ENCODE peak calls at places on chromosome 5, in four cellular contexts. K, O, X and U are unnamed samples.

GRCh38 chr5:39068099-39068498 is 6.1 kb downstream of the RICTOR start:
- DNase-seq in K (no peak), X (no peak), O (no peak), U (no peak)

GRCh38 chr5:79020861-79021561 is 35.9 kb upstream of the ARSB start:
- DNase-seq in K (peak), O (peak), X (peak), U (peak)

GRCh38 chr5:78671609-78672008 is 23.0 kb upstream of the LHFPL2 start:
- DNase-seq in O (no peak), X (no peak), K (no peak), U (no peak)

GRCh38 chr5:5332287-5332686 is 90.2 kb upstream of the ICE1 start:
- DNase-seq in K (no peak), X (no peak), O (peak), U (no peak)

GRCh38 chr5:57199866-57200265 is 26.0 kb downstream of the GPBP1 start:
- DNase-seq in O (no peak), X (no peak), K (no peak), U (peak)

GRCh38 chr5:147234825-147235635 is at the start of gene STK32A:
- DNase-seq in O (peak), X (peak), K (peak), U (peak)

GRCh38 chr5:142421625-142422397 is 97.0 kb upstream of the SPRY4 start:
- DNase-seq in X (no peak), O (no peak), K (no peak), U (no peak)

GRCh38 chr5:17944046-17944445 is 309.8 kb downstream of the TAF11L14 start:
- DNase-seq in X (no peak), O (no peak), K (no peak), U (no peak)

GRCh38 chr5:107519900-107520354 is 150.8 kb downstream of the EFNA5 start:
- DNase-seq in X (peak), K (no peak), O (peak), U (no peak)

GRCh38 chr5:95697781-95698681 is 15.2 kb upstream of the SPATA9 start:
- DNase-seq in O (no peak), K (no peak), X (no peak), U (no peak)

GRCh38 chr5:85556464-85556863 is 1061.3 kb upstream of the COX7C start:
- DNase-seq in X (no peak), K (no peak), O (no peak), U (no peak)

GRCh38 chr5:54658014-54658413 is 140.5 kb downstream of the SNX18 start:
- DNase-seq in X (peak), K (no peak), O (no peak), U (no peak)

GRCh38 chr5:51465165-51465564 is 81.9 kb downstream of the ISL1 start:
- DNase-seq in K (no peak), X (no peak), O (no peak), U (peak)

GRCh38 chr5:98940586-98940985 is 11.8 kb upstream of the CHD1 start:
- DNase-seq in X (peak), O (no peak), K (no peak), U (no peak)

GRCh38 chr5:89695371-89695770 is 714.2 kb downstream of the CETN3 start:
- DNase-seq in X (no peak), K (no peak), O (no peak), U (no peak)

GRCh38 chr5:127340606-127341005 is 50.0 kb downstream of the MEGF10 start:
- DNase-seq in K (no peak), X (no peak), O (no peak), U (no peak)

GRCh38 chr5:178384815-178385471 is 152.3 kb upstream of the PHYKPL start:
- DNase-seq in K (no peak), X (no peak), O (no peak), U (no peak)

GRCh38 chr5:55370291-55370925 is 62.6 kb downstream of the MTREX start:
- DNase-seq in K (no peak), X (no peak), O (no peak), U (no peak)

GRCh38 chr5:43603535-43604363 is 769 bp downstream of the NNT start:
- DNase-seq in O (peak), K (peak), X (peak), U (peak)

GRCh38 chr5:52789378-52789777 is 1.7 kb downstream of the ITGA1 start:
- DNase-seq in K (no peak), O (no peak), X (no peak), U (no peak)

GRCh38 chr5:76175051-76175666 is 92.0 kb downstream of the SV2C start:
- DNase-seq in X (peak), O (peak), K (no peak), U (peak)

GRCh38 chr5:151047814-151048425 is 27.5 kb downstream of the GPX3 start:
- DNase-seq in K (no peak), X (no peak), O (no peak), U (peak)

GRCh38 chr5:31982661-31983060 is 191.5 kb downstream of the GOLPH3 start:
- DNase-seq in X (no peak), O (no peak), K (no peak), U (no peak)

GRCh38 chr5:54703091-54703490 is 185.5 kb downstream of the SNX18 start:
- DNase-seq in K (peak), O (no peak), X (peak), U (no peak)

GRCh38 chr5:60161340-60161934 is 267.9 kb upstream of the PDE4D start:
- DNase-seq in X (peak), O (peak), K (no peak), U (no peak)

GRCh38 chr5:1008451-1009358 is at the start of gene NKD2:
- DNase-seq in X (peak), O (peak), K (peak), U (no peak)

GRCh38 chr5:173069661-173070060 is 13.5 kb downstream of the CREBRF start:
- DNase-seq in O (no peak), K (no peak), X (peak), U (no peak)

GRCh38 chr5:73031839-73032238 is 76.0 kb downstream of the FCHO2 start:
- DNase-seq in K (no peak), O (peak), X (peak), U (no peak)

GRCh38 chr5:17114233-17114632 is 103.2 kb upstream of the BASP1 start:
- DNase-seq in K (no peak), X (peak), O (no peak), U (no peak)